ENCODE peak calls at places on chromosomes 3 and 15, in ten cellular contexts. Z is pancreas, I is hepatocyte, C is keratinocyte, H is testis, D is OCI-LY7, X is body of pancreas, T is vagina, Q is left lung, O is left ventricle myocardium inferior. F is an unnamed sample.

GRCh38 chr3:158970006-158970405 is 168.2 kb downstream of the MFSD1 start:
- DNase-seq in Z (no peak), I (no peak), C (no peak), H (no peak), D (no peak), X (no peak), T (no peak), Q (peak; percentile 33), O (no peak), F (no peak)

GRCh38 chr3:190017575-190018288 is 103.0 kb downstream of the P3H2 start:
- DNase-seq in Z (no peak), I (peak; percentile 27), C (no peak), H (peak; percentile 57), D (no peak), X (peak; percentile 28), T (no peak), Q (no peak), O (no peak), F (no peak)

GRCh38 chr3:134095005-134095404 is 65.3 kb upstream of the SLCO2A1 start:
- DNase-seq in Z (no peak), I (no peak), C (no peak), H (no peak), D (no peak), X (no peak), T (no peak), Q (no peak), O (no peak), F (no peak)

GRCh38 chr3:171227333-171227732 is 200.8 kb upstream of the SLC2A2 start:
- DNase-seq in Z (no peak), I (no peak), C (no peak), H (no peak), D (no peak), X (no peak), T (no peak), Q (no peak), O (no peak), F (no peak)

GRCh38 chr15:77541421-77542181 is 91.1 kb downstream of the LINGO1 start:
- DNase-seq in Z (no peak), I (no peak), C (no peak), H (peak; percentile 32), D (no peak), X (no peak), T (no peak), Q (peak; percentile 45), O (peak; percentile 44), F (no peak)

GRCh38 chr15:52466134-52466701 is 62.5 kb downstream of the MYO5A start:
- DNase-seq in Z (peak; percentile 31), I (no peak), C (no peak), H (peak; percentile 32), D (peak; percentile 97), X (no peak), T (no peak), Q (peak; percentile 64), O (peak; percentile 37), F (no peak)

GRCh38 chr3:108528459-108529231 is 18.2 kb upstream of the MYH15 start:
- DNase-seq in Z (no peak), I (no peak), C (no peak), H (no peak), D (peak; percentile 11), X (no peak), T (no peak), Q (no peak), O (no peak), F (no peak)

GRCh38 chr15:63348392-63348791 is 33.3 kb downstream of the CA12 start:
- DNase-seq in Z (peak; percentile 64), I (peak; percentile 35), C (no peak), H (peak; percentile 53), D (no peak), X (peak; percentile 82), T (no peak), Q (peak; percentile 55), O (peak; percentile 64), F (no peak)

GRCh38 chr3:146247906-146248305 is 3.0 kb downstream of the PLSCR4 start:
- DNase-seq in Z (no peak), I (no peak), C (no peak), H (no peak), D (no peak), X (no peak), T (no peak), Q (no peak), O (no peak), F (no peak)

GRCh38 chr3:69985266-69985665 is 14.3 kb upstream of the SAMMSON start:
- DNase-seq in Z (no peak), I (no peak), C (no peak), H (no peak), D (no peak), X (peak; percentile 62), T (no peak), Q (no peak), O (no peak), F (no peak)

GRCh38 chr3:57983734-57984518 is 24.3 kb upstream of the FLNB start:
- DNase-seq in Z (peak; percentile 43), I (peak; percentile 67), C (no peak), H (peak; percentile 60), D (peak; percentile 95), X (peak; percentile 30), T (no peak), Q (peak; percentile 76), O (peak; percentile 49), F (peak; percentile 44)

DNA sequence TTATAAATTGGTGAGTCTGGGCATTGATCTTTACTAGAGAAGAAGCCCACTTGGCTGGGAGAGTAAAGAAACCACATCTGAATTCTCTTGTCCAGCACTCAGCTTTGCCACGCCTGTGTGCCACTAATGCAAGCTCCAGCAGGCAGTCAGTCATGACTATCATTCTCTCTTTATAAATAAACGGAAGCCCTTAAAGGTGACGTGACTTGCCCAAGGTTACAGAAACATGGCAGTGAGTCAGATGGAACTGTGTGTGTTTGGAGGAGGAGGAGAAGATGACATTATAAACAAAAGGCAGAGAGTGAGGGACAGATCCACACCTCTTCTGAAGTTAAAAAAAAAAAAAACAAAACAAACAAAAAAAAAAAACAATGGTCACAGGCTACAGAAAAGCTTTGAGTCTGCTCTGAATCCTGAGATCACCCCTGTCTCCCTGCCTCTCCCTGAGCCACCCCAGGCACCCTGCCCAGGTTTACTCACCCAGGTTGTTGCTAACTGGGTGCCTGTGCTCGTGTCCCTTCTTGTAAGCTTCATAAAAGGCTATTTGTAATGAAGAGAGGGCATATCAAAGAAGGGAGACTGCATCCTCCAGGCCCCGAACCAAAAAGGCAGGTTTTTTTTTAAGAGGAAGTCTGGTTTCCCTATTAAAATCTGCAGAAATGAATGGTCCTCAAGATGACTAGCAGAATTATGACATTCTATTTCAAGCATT is 119.7 kb upstream of the PHLDB2 start:
- DNase-seq in Z (peak; percentile 56), I (no peak), C (peak; percentile 96), H (no peak), D (no peak), X (peak; percentile 65), T (no peak), Q (no peak), O (peak; percentile 47), F (no peak)
- H3K4me1 ChIP-seq in Z (peaks cover 61% of the 10 kb centered on the region), I (peaks cover 35% of the 10 kb centered on the region), C (peaks cover 60% of the 10 kb centered on the region), H (peaks cover 6% of the 10 kb centered on the region), D (no peaks in the 10 kb centered on the region), X (peaks cover 73% of the 10 kb centered on the region), T (peaks cover 33% of the 10 kb centered on the region), Q (peaks cover 3% of the 10 kb centered on the region), O (peaks cover 81% of the 10 kb centered on the region), F (no peaks in the 10 kb centered on the region)

GRCh38 chr3:49901351-49902339 is 2.0 kb downstream of the MST1R start:
- DNase-seq in Z (no peak), I (no peak), C (no peak), H (no peak), D (no peak), X (no peak), T (no peak), Q (no peak), O (no peak), F (no peak)
- H3K27ac ChIP-seq in Z (peak overlapping the region; percentile 86), I (peak overlapping the region; percentile 87), C (peak overlapping the region; percentile 97), H (no peak overlapping the region), D (no peak overlapping the region), X (peak overlapping the region; percentile 78), T (peak overlapping the region; percentile 71), Q (peak overlapping the region; percentile 73), O (no peak overlapping the region), F (no peak overlapping the region)

DNA sequence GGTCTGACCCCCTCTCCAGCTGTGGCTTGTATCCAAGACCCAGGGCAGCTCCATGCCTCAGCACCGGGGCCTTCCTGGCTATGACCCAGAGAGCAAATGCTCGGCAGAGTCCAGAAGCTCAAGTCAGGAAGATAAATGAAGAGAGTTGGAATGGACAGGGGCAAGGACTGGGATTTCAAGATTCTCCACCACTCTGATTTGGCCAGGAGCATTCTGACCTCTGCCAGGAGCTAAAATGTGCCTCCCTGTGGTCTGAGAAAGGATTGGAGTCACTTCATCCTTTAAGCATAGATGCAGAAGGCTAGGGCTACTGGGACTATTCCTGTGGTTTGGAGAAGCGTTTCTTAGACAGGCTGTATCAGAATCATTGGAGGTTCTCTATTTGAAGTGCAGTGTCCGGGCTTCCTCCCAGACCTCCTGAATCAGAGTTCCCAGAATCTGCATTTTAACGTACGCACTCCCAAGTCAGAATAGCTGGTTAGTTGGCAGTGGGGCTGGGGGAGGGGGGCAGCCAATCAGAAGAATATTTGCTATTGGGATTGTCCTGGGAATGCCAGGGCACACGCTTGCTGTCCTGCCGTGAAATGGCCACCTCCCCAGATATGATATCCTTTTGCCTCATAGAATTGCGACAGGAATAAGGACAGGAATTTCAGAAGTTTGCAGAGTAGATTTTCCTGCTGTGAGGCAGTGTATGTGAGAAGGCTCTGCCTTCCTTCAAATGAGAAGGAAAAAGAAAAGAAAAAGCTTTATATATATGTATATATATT is 57.4 kb downstream of the HRH1 start:
- DNase-seq in Z (no peak), I (no peak), C (no peak), H (no peak), D (no peak), X (no peak), T (no peak), Q (no peak), O (no peak), F (no peak)
- H3K4me3 ChIP-seq in Z (no peak overlapping the region), I (no peak overlapping the region), C (no peak overlapping the region), H (no peak overlapping the region), D (no peak overlapping the region), X (no peak overlapping the region), T (no peak overlapping the region), Q (no peak overlapping the region), O (no peak overlapping the region), F (no peak overlapping the region)

GRCh38 chr3:129622933-129623332 is 16.5 kb upstream of the PLXND1 start:
- DNase-seq in Z (no peak), I (no peak), C (no peak), H (no peak), D (no peak), X (no peak), T (no peak), Q (peak; percentile 31), O (peak; percentile 20), F (no peak)

GRCh38 chr3:129622418-129622872 is 16.0 kb upstream of the PLXND1 start:
- DNase-seq in Z (no peak), I (no peak), C (no peak), H (no peak), D (no peak), X (no peak), T (no peak), Q (peak; percentile 34), O (peak; percentile 29), F (no peak)

GRCh38 chr3:129625071-129625874 is 18.8 kb upstream of the PLXND1 start:
- DNase-seq in Z (peak; percentile 21), I (no peak), C (no peak), H (no peak), D (no peak), X (no peak), T (peak; percentile 92), Q (peak; percentile 42), O (peak; percentile 23), F (no peak)

GRCh38 chr3:129624347-129625070 is 18.0 kb upstream of the PLXND1 start:
- DNase-seq in Z (peak; percentile 48), I (no peak), C (no peak), H (no peak), D (no peak), X (peak; percentile 20), T (peak; percentile 85), Q (peak; percentile 60), O (peak; percentile 48), F (no peak)

GRCh38 chr3:129623447-129624118 is 17.1 kb upstream of the PLXND1 start:
- DNase-seq in Z (peak; percentile 38), I (peak; percentile 51), C (no peak), H (no peak), D (no peak), X (peak; percentile 81), T (peak; percentile 85), Q (peak; percentile 73), O (peak; percentile 79), F (no peak)
- H3K4me1 ChIP-seq in Z (peaks cover 24% of the 10 kb centered on the region), I (peaks cover 23% of the 10 kb centered on the region), C (peaks cover 26% of the 10 kb centered on the region), H (peaks cover 48% of the 10 kb centered on the region), D (peaks cover 24% of the 10 kb centered on the region), X (peaks cover 52% of the 10 kb centered on the region), T (peaks cover 71% of the 10 kb centered on the region), Q (peaks cover 55% of the 10 kb centered on the region), O (peaks cover 100% of the 10 kb centered on the region), F (peaks cover 12% of the 10 kb centered on the region)

F was measured in CD4-positive, alpha-beta memory T cell.